ENCODE peak calls at places on chromosomes 2 and 18, in five cellular contexts. D is posterior cingulate gyrus; I is cardiac fibroblast; V is fibroblast of pulmonary artery; Z is stimulated activated CD4-positive, alpha-beta T cell treated with anti-CD3 and anti-CD28 coated beads, Interleukin-12 subunit alpha, Interleukin-12 subunit beta, amount 100 ng/mL, for 4 hours. H is an unnamed sample.

GRCh38 chr2:237244976-237245646 is 159.4 kb downstream of the COPS8 start:
- DNase-seq in I (peak), D (no peak), Z (no peak), V (peak), H (no peak)

GRCh38 chr18:76209597-76209996 is 285.4 kb downstream of the ZNF516 start:
- DNase-seq in V (peak), I (peak), Z (no peak), D (no peak), H (no peak)

GRCh38 chr2:190200603-190201002 is 119.0 kb downstream of the HIBCH start:
- DNase-seq in I (no peak), Z (no peak), V (no peak), D (no peak), H (no peak)

GRCh38 chr2:133045787-133046186 is 375.8 kb upstream of the LYPD1 start:
- DNase-seq in D (no peak), Z (no peak), I (no peak), V (no peak), H (no peak)

GRCh38 chr2:217151509-217152206 is 291.8 kb upstream of the TNP1 start:
- DNase-seq in I (peak), D (no peak), V (no peak), Z (no peak), H (no peak)

GRCh38 chr2:151575338-151575737 is 158.9 kb downstream of the NEB start:
- DNase-seq in V (peak), I (peak), Z (no peak), D (no peak), H (no peak)

GRCh38 chr2:18346364-18346763 is 214.1 kb downstream of the RDH14 start:
- DNase-seq in Z (no peak), V (peak), D (no peak), I (peak), H (no peak)

GRCh38 chr18:13264091-13264777 is 45.7 kb downstream of the LDLRAD4 start:
- DNase-seq in D (peak), I (peak), Z (no peak), V (no peak), H (no peak)

GRCh38 chr2:47108638-47109372 is 46.3 kb downstream of the STPG4 start:
- DNase-seq in Z (no peak), V (no peak), I (no peak), D (no peak), H (no peak)

GRCh38 chr2:234911271-234911670 is 40.5 kb upstream of the SH3BP4 start:
- DNase-seq in D (no peak), Z (no peak), V (peak), I (peak), H (no peak)

GRCh38 chr2:128765822-128766221 is 447.2 kb upstream of the HS6ST1 start:
- DNase-seq in V (no peak), D (no peak), I (no peak), Z (no peak), H (no peak)

GRCh38 chr2:14422426-14422825 is 210.1 kb upstream of the LRATD1 start:
- DNase-seq in V (no peak), I (no peak), D (no peak), Z (no peak), H (no peak)

GRCh38 chr2:214904634-214905033 is 95.2 kb upstream of the BARD1 start:
- DNase-seq in Z (no peak), D (no peak), V (no peak), I (no peak), H (no peak)

GRCh38 chr2:189579585-189579984 is 1.0 kb downstream of the SLC40A1 start:
- DNase-seq in V (peak), I (peak), Z (no peak), D (no peak), H (no peak)

GRCh38 chr2:188495990-188496431 is 204.3 kb downstream of the GULP1 start:
- DNase-seq in D (no peak), I (peak), Z (no peak), V (peak), H (no peak)

GRCh38 chr2:71716697-71717624 is 263.6 kb downstream of the DYSF start:
- DNase-seq in D (no peak), I (peak), Z (no peak), V (peak), H (no peak)

GRCh38 chr2:56184500-56184996 is 758 bp downstream of the CCDC85A start:
- DNase-seq in I (no peak), D (no peak), V (no peak), Z (no peak), H (peak)

GRCh38 chr18:8084160-8084559 is 517.0 kb downstream of the PTPRM start:
- DNase-seq in Z (no peak), I (peak), D (no peak), V (peak), H (peak)

GRCh38 chr2:216554755-216555154 is 56.1 kb downstream of the RPL37A start:
- DNase-seq in V (no peak), D (no peak), Z (no peak), I (no peak), H (no peak)

GRCh38 chr2:223744580-223744979 is 92.8 kb downstream of the AP1S3 start:
- DNase-seq in V (peak), I (peak), Z (no peak), D (no peak), H (no peak)

GRCh38 chr2:60556998-60557955 is 3.8 kb upstream of the BCL11A start:
- DNase-seq in Z (no peak), V (no peak), D (no peak), I (no peak), H (peak)

GRCh38 chr2:118841828-118842461 is 5.5 kb downstream of the EN1 start:
- DNase-seq in Z (no peak), D (no peak), V (no peak), I (no peak), H (no peak)

GRCh38 chr2:64525323-64525625 is 1.1 kb downstream of the AFTPH start:
- DNase-seq in I (peak), Z (peak), V (peak), D (no peak), H (no peak)

H was measured in NCI-H1105 treated with DMSO at 0.1 percent for 48 hours.